ENCODE peak calls at places on chromosomes 3 and 15, in ten cellular contexts. Y is HFFc6; P is neural progenitor cell; H is IMR-90; W is uterus; O is neural crest cell; T is activated CD8-positive, alpha-beta T cell treated with anti-CD3 and anti-CD28 coated beads for 36 hours; X is A673; B is fibroblast of pulmonary artery; S is dorsolateral prefrontal cortex. U is an unnamed sample.

GRCh38 chr3:98740324-98740723 is 22.8 kb upstream of the ST3GAL6 start:
- DNase-seq in S (no peak), P (no peak), B (no peak), T (no peak), X (no peak), Y (no peak), O (no peak), H (no peak), W (no peak), U (no peak)

GRCh38 chr15:58410353-58410752 is 21.4 kb upstream of the LIPC start:
- DNase-seq in Y (no peak), S (no peak), H (peak; percentile 16), W (no peak), X (no peak), O (no peak), T (peak; percentile 68), B (peak; percentile 4), P (no peak), U (no peak)

GRCh38 chr3:129211772-129212171 is 28.1 kb upstream of the CNBP start:
- DNase-seq in P (no peak), B (peak; percentile 85), W (peak; percentile 87), O (no peak), T (no peak), H (peak; percentile 79), Y (peak; percentile 79), X (peak; percentile 81), S (no peak), U (no peak)

GRCh38 chr3:117285721-117286120 is 576.1 kb downstream of the TUSC7 start:
- DNase-seq in O (no peak), S (no peak), H (no peak), B (no peak), X (no peak), W (no peak), Y (no peak), T (no peak), P (no peak), U (no peak)

GRCh38 chr3:191235331-191236314 is 36.6 kb downstream of the OSTN start:
- DNase-seq in W (no peak), Y (peak; percentile 71), S (no peak), X (no peak), H (peak; percentile 63), O (no peak), T (no peak), B (peak; percentile 48), P (no peak), U (no peak)

GRCh38 chr3:122754867-122755835 is 38.5 kb downstream of the HSPBAP1 start:
- DNase-seq in O (no peak), W (no peak), B (peak; percentile 67), P (peak; percentile 54), S (no peak), X (peak; percentile 58), Y (peak; percentile 39), H (peak; percentile 44), T (peak; percentile 11), U (no peak)

GRCh38 chr15:37016287-37016686 is 84.1 kb downstream of the MEIS2 start:
- DNase-seq in B (peak; percentile 86), X (no peak), T (no peak), H (peak; percentile 81), P (no peak), W (peak; percentile 51), Y (peak; percentile 70), O (no peak), S (no peak), U (no peak)

GRCh38 chr3:55169161-55169560 is 241.3 kb upstream of the LRTM1 start:
- DNase-seq in W (no peak), Y (no peak), O (no peak), H (no peak), T (no peak), P (no peak), B (no peak), X (no peak), S (no peak), U (no peak)

GRCh38 chr3:120487079-120487693 is 36.4 kb upstream of the FSTL1 start:
- DNase-seq in O (no peak), T (no peak), W (peak; percentile 50), S (no peak), X (no peak), B (peak; percentile 54), H (peak; percentile 85), P (no peak), Y (peak; percentile 66), U (no peak)

GRCh38 chr15:83356516-83357399 is 72.3 kb upstream of the BNC1 start:
- DNase-seq in P (no peak), O (no peak), X (no peak), B (no peak), S (no peak), H (no peak), T (no peak), W (no peak), Y (no peak), U (no peak)

GRCh38 chr3:129487183-129487867 is 41.1 kb upstream of the RHO start:
- DNase-seq in B (no peak), T (no peak), X (no peak), W (no peak), P (no peak), O (no peak), S (no peak), H (no peak), Y (no peak), U (no peak)

GRCh38 chr3:128335621-128336296 is 130.9 kb downstream of the DNAJB8 start:
- DNase-seq in B (no peak), S (no peak), Y (no peak), O (no peak), W (no peak), H (no peak), P (no peak), X (no peak), T (no peak), U (no peak)

GRCh38 chr15:28935316-28935715 is 49.5 kb downstream of the APBA2 start:
- DNase-seq in X (no peak), Y (no peak), O (peak; percentile 33), B (peak; percentile 11), W (no peak), T (peak; percentile 85), P (no peak), S (no peak), H (no peak), U (no peak)
- TF ChIP-seq CTCF in X (no peak), Y (peak; percentile 50), O (peak; percentile 36), B (peak; percentile 36), W (no peak), T (peak; percentile 51), P (peak; percentile 35), S (no peak), H (peak; percentile 26), U (no peak)

DNA sequence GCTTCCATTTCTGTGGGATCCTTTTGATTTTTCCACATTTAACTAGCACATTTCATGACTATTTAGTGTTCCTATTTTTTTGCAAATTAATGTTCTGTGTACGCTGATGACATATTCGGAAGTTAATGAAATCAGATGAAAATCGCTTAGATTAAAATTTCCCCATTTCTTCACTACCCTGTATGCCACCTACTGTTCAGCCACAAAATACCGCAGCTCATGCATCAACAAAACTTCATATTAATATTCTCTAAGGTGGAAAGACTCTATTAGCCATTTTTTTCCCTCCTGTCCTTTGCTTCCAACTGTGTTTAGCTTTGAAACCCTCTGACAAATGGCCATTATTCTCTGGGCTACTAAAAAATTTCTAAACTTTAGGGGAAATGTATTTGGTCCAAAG is 300.6 kb downstream of the MECOM start:
- DNase-seq in H (no peak), W (no peak), T (no peak), B (no peak), X (no peak), P (no peak), Y (no peak), S (no peak), O (no peak), U (no peak)
- TF ChIP-seq CTCF in H (peak; percentile 30), W (no peak), T (no peak), B (peak; percentile 23), X (peak; percentile 37), P (no peak), Y (peak; percentile 39), S (no peak), O (no peak), U (no peak)

DNA sequence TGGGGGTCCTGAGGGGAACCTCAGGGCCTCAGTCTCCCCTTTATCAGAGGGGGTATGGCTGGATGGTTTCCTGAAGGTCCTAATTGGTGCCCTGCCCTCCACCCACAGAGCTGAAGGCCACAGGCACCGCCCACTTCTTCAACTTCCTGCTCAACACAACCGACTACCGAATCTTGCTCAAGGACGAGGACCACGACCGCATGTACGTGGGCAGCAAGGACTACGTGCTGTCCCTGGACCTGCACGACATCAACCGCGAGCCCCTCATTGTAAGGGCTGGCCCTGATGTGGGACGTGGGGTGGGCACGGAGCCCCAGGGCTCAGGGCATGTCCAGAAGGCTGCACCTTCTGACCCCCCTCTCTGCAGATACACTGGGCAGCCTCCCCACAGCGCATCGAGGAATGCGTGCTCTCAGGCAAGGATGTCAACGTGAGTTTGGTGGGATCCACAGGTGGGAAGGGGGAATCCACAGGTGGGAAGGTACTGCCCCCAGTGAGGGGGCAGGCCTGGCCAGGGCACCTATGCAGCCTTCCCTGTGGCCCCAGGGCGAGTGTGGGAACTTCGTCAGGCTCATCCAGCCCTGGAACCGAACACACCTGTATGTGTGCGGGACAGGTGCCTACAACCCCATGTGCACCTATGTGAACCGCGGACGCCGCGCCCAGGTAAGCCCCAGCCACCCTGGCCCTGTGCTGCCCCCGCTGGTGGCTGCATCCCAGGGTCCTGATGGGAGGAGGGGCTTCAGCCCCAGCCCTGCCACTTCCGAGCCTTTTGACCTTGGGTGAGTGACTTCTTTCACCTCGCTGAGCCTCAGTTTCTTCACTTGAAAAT is 17.5 kb upstream of the GNAT1 start:
- DNase-seq in W (no peak), B (no peak), O (no peak), S (no peak), T (peak; percentile 25), H (no peak), X (no peak), P (no peak), Y (no peak), U (no peak)
- TF ChIP-seq CTCF in W (no peak), B (no peak), O (no peak), S (no peak), T (no peak), H (no peak), X (no peak), P (no peak), Y (no peak), U (no peak)

GRCh38 chr3:27425896-27426565 is 56.8 kb upstream of the NEK10 start:
- DNase-seq in T (no peak), W (no peak), X (no peak), Y (no peak), B (no peak), P (no peak), H (no peak), O (no peak), S (no peak), U (no peak)

GRCh38 chr3:27431116-27431515 is 53.1 kb downstream of the SLC4A7 start:
- DNase-seq in X (peak; percentile 35), T (no peak), O (no peak), P (no peak), Y (peak; percentile 93), B (peak; percentile 98), S (no peak), H (peak; percentile 99), W (no peak), U (no peak)

GRCh38 chr3:27428446-27428845 is 55.7 kb downstream of the SLC4A7 start:
- DNase-seq in S (no peak), W (no peak), B (no peak), T (no peak), O (no peak), X (no peak), Y (no peak), H (peak; percentile 17), P (no peak), U (no peak)

GRCh38 chr3:27426926-27427325 is 57.3 kb downstream of the SLC4A7 start:
- DNase-seq in B (no peak), T (no peak), W (no peak), H (no peak), S (no peak), Y (no peak), O (no peak), X (peak; percentile 55), P (no peak), U (no peak)

GRCh38 chr3:27429909-27430308 is 54.3 kb downstream of the SLC4A7 start:
- DNase-seq in Y (no peak), T (no peak), O (no peak), S (no peak), P (no peak), W (no peak), H (no peak), B (no peak), X (no peak), U (no peak)
- TF ChIP-seq CTCF in Y (no peak), T (no peak), O (no peak), S (no peak), P (no peak), W (no peak), H (no peak), B (no peak), X (no peak), U (no peak)